ENCODE peak calls at places on chromosomes 5 and 9, in six cellular contexts. One of them, this sample, is unnamed.
A peak's percentile ranks its signal among the peaks of the same experiment; 100 is the strongest.

GRCh38 chr5:177402271-177403043 is 2.0 kb upstream of the PFN3 start:
- DNase-seq in fibroblast of lung: peak; percentile 43
- DNase-seq in HCT116: peak; percentile 82
- DNase-seq in mesenchymal stem cell: peak; percentile 68
- DNase-seq in OCI-LY7: no peak
- DNase-seq in neuronal stem cell: peak; percentile 56
- DNase-seq in this sample: peak; percentile 74

GRCh38 chr9:16450578-16450977 is 419.9 kb downstream of the BNC2 start:
- DNase-seq in OCI-LY7: no peak
- DNase-seq in neuronal stem cell: no peak
- DNase-seq in HCT116: no peak
- DNase-seq in mesenchymal stem cell: no peak
- DNase-seq in fibroblast of lung: no peak
- DNase-seq in this sample: no peak

GRCh38 chr9:2377135-2377534 is 244.5 kb upstream of the VLDLR start:
- DNase-seq in HCT116: no peak
- DNase-seq in fibroblast of lung: peak; percentile 6
- DNase-seq in neuronal stem cell: no peak
- DNase-seq in mesenchymal stem cell: no peak
- DNase-seq in OCI-LY7: no peak
- DNase-seq in this sample: no peak

GRCh38 chr5:10563132-10563939 is 534 bp upstream of the ANKRD33B start:
- DNase-seq in neuronal stem cell: peak; percentile 42
- DNase-seq in HCT116: no peak
- DNase-seq in OCI-LY7: peak; percentile 48
- DNase-seq in mesenchymal stem cell: peak; percentile 64
- DNase-seq in fibroblast of lung: peak; percentile 32
- DNase-seq in this sample: peak; percentile 75

GRCh38 chr5:35857606-35858205 is 1.0 kb downstream of the IL7R start:
- DNase-seq in OCI-LY7: no peak
- DNase-seq in fibroblast of lung: peak; percentile 81
- DNase-seq in mesenchymal stem cell: peak; percentile 83
- DNase-seq in neuronal stem cell: no peak
- DNase-seq in HCT116: no peak
- DNase-seq in this sample: peak; percentile 89

GRCh38 chr9:113541019-113541900 is 77.7 kb downstream of the RGS3 start:
- DNase-seq in mesenchymal stem cell: peak; percentile 76
- DNase-seq in neuronal stem cell: peak; percentile 56
- DNase-seq in OCI-LY7: peak; percentile 52
- DNase-seq in fibroblast of lung: peak; percentile 50
- DNase-seq in HCT116: peak; percentile 54
- DNase-seq in this sample: peak; percentile 67

GRCh38 chr5:142521706-142522105 is 164.2 kb downstream of the FGF1 start:
- DNase-seq in fibroblast of lung: no peak
- DNase-seq in HCT116: no peak
- DNase-seq in mesenchymal stem cell: no peak
- DNase-seq in OCI-LY7: no peak
- DNase-seq in neuronal stem cell: no peak
- DNase-seq in this sample: no peak

GRCh38 chr9:84917366-84918063 is 248.0 kb downstream of the NTRK2 start:
- DNase-seq in HCT116: no peak
- DNase-seq in fibroblast of lung: no peak
- DNase-seq in neuronal stem cell: no peak
- DNase-seq in OCI-LY7: no peak
- DNase-seq in mesenchymal stem cell: no peak
- DNase-seq in this sample: no peak

GRCh38 chr9:108521063-108521462 is 334.7 kb downstream of the ACTL7B start:
- DNase-seq in neuronal stem cell: no peak
- DNase-seq in mesenchymal stem cell: peak; percentile 54
- DNase-seq in HCT116: no peak
- DNase-seq in OCI-LY7: no peak
- DNase-seq in fibroblast of lung: peak; percentile 63
- DNase-seq in this sample: peak; percentile 63

GRCh38 chr9:93483497-93483896 is 30.1 kb upstream of the FAM120AOS start:
- DNase-seq in OCI-LY7: no peak
- DNase-seq in HCT116: no peak
- DNase-seq in fibroblast of lung: no peak
- DNase-seq in neuronal stem cell: no peak
- DNase-seq in mesenchymal stem cell: no peak
- DNase-seq in this sample: no peak

GRCh38 chr9:14320272-14321245 is 6.6 kb upstream of the NFIB start:
- DNase-seq in fibroblast of lung: peak; percentile 99
- DNase-seq in OCI-LY7: peak; percentile 65
- DNase-seq in mesenchymal stem cell: peak; percentile 90
- DNase-seq in neuronal stem cell: no peak
- DNase-seq in HCT116: no peak
- DNase-seq in this sample: peak; percentile 83

GRCh38 chr5:76303917-76304316 is 99.2 kb upstream of the IQGAP2 start:
- DNase-seq in OCI-LY7: peak; percentile 85
- DNase-seq in neuronal stem cell: no peak
- DNase-seq in mesenchymal stem cell: no peak
- DNase-seq in fibroblast of lung: no peak
- DNase-seq in HCT116: no peak
- DNase-seq in this sample: peak; percentile 4

GRCh38 chr5:130222638-130223037 is 318.4 kb downstream of the CHSY3 start:
- DNase-seq in OCI-LY7: no peak
- DNase-seq in fibroblast of lung: peak; percentile 8
- DNase-seq in HCT116: no peak
- DNase-seq in neuronal stem cell: no peak
- DNase-seq in mesenchymal stem cell: no peak
- DNase-seq in this sample: no peak

GRCh38 chr9:74803366-74804017 is 84.2 kb downstream of the TRPM6 start:
- DNase-seq in mesenchymal stem cell: no peak
- DNase-seq in fibroblast of lung: no peak
- DNase-seq in neuronal stem cell: no peak
- DNase-seq in HCT116: no peak
- DNase-seq in OCI-LY7: no peak
- DNase-seq in this sample: no peak
- H3K27ac ChIP-seq in mesenchymal stem cell: peak overlapping the region; percentile 25
- H3K27ac ChIP-seq in fibroblast of lung: no peak overlapping the region
- H3K27ac ChIP-seq in neuronal stem cell: no peak overlapping the region
- H3K27ac ChIP-seq in HCT116: no peak overlapping the region
- H3K27ac ChIP-seq in OCI-LY7: no peak overlapping the region
- H3K27ac ChIP-seq in this sample: no peak overlapping the region

GRCh38 chr9:110189559-110190311 is 18.2 kb downstream of the C9orf152 start:
- DNase-seq in fibroblast of lung: no peak
- DNase-seq in HCT116: no peak
- DNase-seq in OCI-LY7: no peak
- DNase-seq in neuronal stem cell: no peak
- DNase-seq in mesenchymal stem cell: no peak
- DNase-seq in this sample: no peak

GRCh38 chr9:110189001-110189400 is 19.0 kb downstream of the C9orf152 start:
- DNase-seq in fibroblast of lung: peak; percentile 45
- DNase-seq in HCT116: no peak
- DNase-seq in OCI-LY7: peak; percentile 20
- DNase-seq in mesenchymal stem cell: peak; percentile 66
- DNase-seq in neuronal stem cell: no peak
- DNase-seq in this sample: no peak

GRCh38 chr9:110197330-110198187 is 10.4 kb downstream of the C9orf152 start:
- DNase-seq in fibroblast of lung: no peak
- DNase-seq in OCI-LY7: no peak
- DNase-seq in mesenchymal stem cell: no peak
- DNase-seq in HCT116: no peak
- DNase-seq in neuronal stem cell: no peak
- DNase-seq in this sample: no peak

GRCh38 chr9:110191616-110192015 is 16.3 kb downstream of the C9orf152 start:
- DNase-seq in OCI-LY7: no peak
- DNase-seq in neuronal stem cell: no peak
- DNase-seq in mesenchymal stem cell: no peak
- DNase-seq in fibroblast of lung: no peak
- DNase-seq in HCT116: no peak
- DNase-seq in this sample: no peak

DNA sequence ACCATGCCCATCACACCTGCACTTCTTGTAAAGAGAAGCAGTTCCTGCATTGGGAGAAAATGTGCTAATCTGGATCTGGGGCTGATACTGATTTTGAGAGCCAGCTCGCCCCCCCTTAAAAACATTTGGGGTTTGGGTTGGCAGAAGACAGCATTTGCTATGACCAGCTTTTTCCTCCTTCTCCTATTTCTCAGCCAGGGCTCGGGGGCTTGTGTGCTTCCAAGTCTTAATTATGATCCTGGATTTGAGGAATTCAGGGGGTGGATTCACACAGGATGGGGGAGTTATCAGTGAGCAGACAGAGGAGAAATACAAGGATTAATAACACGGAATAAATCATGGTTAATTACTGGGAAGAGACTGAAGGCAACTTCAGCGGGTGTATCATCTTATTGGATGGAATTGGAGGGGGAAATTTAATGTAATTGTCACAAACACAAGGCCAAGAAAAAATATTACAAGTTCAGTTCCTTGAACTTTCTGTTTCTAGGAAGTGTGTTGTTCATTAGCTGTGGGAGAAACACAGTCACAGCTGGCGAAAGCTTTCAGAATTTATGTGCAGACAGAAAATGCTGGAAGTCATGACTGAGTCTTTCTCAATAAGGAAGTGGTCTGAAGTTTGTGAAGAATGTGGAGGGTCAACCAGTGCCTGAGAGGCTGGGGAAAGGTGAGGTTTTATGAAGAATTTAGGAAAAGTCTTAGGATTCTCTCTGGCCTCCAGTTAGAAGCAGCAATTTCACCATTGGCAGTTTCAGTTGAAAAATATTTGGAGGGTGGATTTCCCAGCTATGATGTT is 15.2 kb downstream of the C9orf152 start:
- DNase-seq in OCI-LY7: no peak
- DNase-seq in neuronal stem cell: no peak
- DNase-seq in fibroblast of lung: peak; percentile 81
- DNase-seq in mesenchymal stem cell: peak; percentile 84
- DNase-seq in HCT116: no peak
- DNase-seq in this sample: peak; percentile 91
- H3K4me2 ChIP-seq in OCI-LY7: no peak overlapping the region
- H3K4me2 ChIP-seq in neuronal stem cell: no peak overlapping the region
- H3K4me2 ChIP-seq in fibroblast of lung: peak overlapping the region; percentile 62
- H3K4me2 ChIP-seq in mesenchymal stem cell: no peak overlapping the region
- H3K4me2 ChIP-seq in HCT116: no peak overlapping the region
- H3K4me2 ChIP-seq in this sample: peak overlapping the region; percentile 75

GRCh38 chr5:74501674-74502478 is 138.7 kb downstream of the ENC1 start:
- DNase-seq in neuronal stem cell: no peak
- DNase-seq in OCI-LY7: no peak
- DNase-seq in mesenchymal stem cell: no peak
- DNase-seq in fibroblast of lung: no peak
- DNase-seq in HCT116: no peak
- DNase-seq in this sample: no peak

GRCh38 chr5:74499236-74499635 is 141.3 kb downstream of the ENC1 start:
- DNase-seq in OCI-LY7: no peak
- DNase-seq in fibroblast of lung: no peak
- DNase-seq in HCT116: no peak
- DNase-seq in neuronal stem cell: no peak
- DNase-seq in mesenchymal stem cell: peak; percentile 24
- DNase-seq in this sample: no peak

GRCh38 chr5:74493426-74493825 is 147.1 kb downstream of the ENC1 start:
- DNase-seq in HCT116: no peak
- DNase-seq in mesenchymal stem cell: no peak
- DNase-seq in fibroblast of lung: no peak
- DNase-seq in neuronal stem cell: no peak
- DNase-seq in OCI-LY7: no peak
- DNase-seq in this sample: no peak

GRCh38 chr5:74500037-74500917 is 140.3 kb downstream of the ENC1 start:
- DNase-seq in neuronal stem cell: no peak
- DNase-seq in fibroblast of lung: no peak
- DNase-seq in HCT116: no peak
- DNase-seq in mesenchymal stem cell: peak; percentile 54
- DNase-seq in OCI-LY7: no peak
- DNase-seq in this sample: no peak

DNA sequence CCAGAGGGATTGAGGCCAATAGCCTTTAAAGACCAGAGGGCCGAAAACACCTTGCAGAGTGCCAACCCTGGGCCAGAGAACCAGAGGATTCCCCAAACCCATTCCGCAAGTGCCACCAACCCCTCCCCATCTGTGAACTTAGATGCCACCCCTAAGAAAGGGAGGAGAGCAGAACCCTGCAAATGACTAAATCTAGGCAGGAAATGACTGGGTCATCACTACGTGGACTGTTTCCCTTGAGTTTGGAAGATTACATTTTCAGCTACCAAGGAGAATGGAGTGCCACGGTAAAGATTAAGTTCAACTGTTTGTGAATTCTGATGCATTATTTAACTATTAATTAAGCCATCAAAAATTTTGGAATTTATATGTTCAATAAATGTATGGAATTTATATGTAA is 142.8 kb downstream of the ENC1 start:
- DNase-seq in HCT116: no peak
- DNase-seq in mesenchymal stem cell: no peak
- DNase-seq in neuronal stem cell: no peak
- DNase-seq in OCI-LY7: no peak
- DNase-seq in fibroblast of lung: no peak
- DNase-seq in this sample: peak; percentile 32
- H2AFZ ChIP-seq in HCT116: no peak overlapping the region
- H2AFZ ChIP-seq in mesenchymal stem cell: no peak overlapping the region
- H2AFZ ChIP-seq in neuronal stem cell: no peak overlapping the region
- H2AFZ ChIP-seq in OCI-LY7: peak overlapping the region; percentile 32
- H2AFZ ChIP-seq in fibroblast of lung: no peak overlapping the region
- H2AFZ ChIP-seq in this sample: no peak overlapping the region

GRCh38 chr9:89497181-89497963 is 541 bp downstream of the SEMA4D start:
- DNase-seq in OCI-LY7: peak; percentile 64
- DNase-seq in neuronal stem cell: no peak
- DNase-seq in fibroblast of lung: no peak
- DNase-seq in HCT116: no peak
- DNase-seq in mesenchymal stem cell: no peak
- DNase-seq in this sample: no peak

GRCh38 chr9:89494199-89494598 is 3.7 kb downstream of the SEMA4D start:
- DNase-seq in HCT116: no peak
- DNase-seq in neuronal stem cell: no peak
- DNase-seq in fibroblast of lung: no peak
- DNase-seq in OCI-LY7: no peak
- DNase-seq in mesenchymal stem cell: no peak
- DNase-seq in this sample: no peak

GRCh38 chr9:89496645-89497044 is 1.3 kb downstream of the SEMA4D start:
- DNase-seq in neuronal stem cell: no peak
- DNase-seq in OCI-LY7: no peak
- DNase-seq in mesenchymal stem cell: no peak
- DNase-seq in HCT116: no peak
- DNase-seq in fibroblast of lung: no peak
- DNase-seq in this sample: no peak

GRCh38 chr9:89497978-89498844 is at the start of gene SEMA4D:
- DNase-seq in neuronal stem cell: peak; percentile 54
- DNase-seq in OCI-LY7: peak; percentile 67
- DNase-seq in mesenchymal stem cell: peak; percentile 60
- DNase-seq in HCT116: peak; percentile 53
- DNase-seq in fibroblast of lung: peak; percentile 57
- DNase-seq in this sample: peak; percentile 39

DNA sequence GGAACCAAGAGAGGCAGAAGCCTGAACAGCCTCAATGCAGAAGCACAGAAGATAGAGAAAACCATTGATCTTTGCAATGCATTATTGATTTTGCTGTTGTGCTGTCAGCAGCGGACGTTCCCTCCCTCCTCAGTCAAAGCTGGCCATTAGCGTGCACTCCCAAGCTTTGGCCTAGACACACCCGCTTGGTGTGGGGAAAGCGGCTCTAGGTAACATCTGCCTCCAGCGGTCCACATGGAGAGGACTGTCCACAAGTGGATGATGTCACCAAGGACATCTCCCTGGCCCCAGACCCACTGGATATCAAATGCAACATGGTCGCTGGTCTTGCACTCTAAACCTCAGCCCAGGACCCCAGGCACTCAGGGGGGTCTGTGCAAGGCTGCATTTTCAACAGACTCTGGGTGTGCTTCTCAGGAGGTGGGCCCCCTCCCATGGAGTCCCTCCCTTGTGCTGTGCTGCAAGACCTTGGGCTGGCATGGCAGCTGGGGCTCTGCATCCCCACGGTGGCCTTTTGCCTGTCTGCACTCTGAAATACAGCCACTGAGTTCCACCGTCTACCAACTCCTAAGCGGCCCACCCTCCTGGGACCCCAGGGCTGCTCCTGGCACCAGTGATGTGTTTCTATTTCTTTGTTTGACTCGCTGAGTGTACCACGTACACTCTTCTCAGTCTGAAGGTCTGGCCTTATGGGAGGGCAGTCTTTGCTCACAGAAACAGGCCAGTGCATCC is 1.9 kb downstream of the SEMA4D start:
- DNase-seq in OCI-LY7: no peak
- DNase-seq in neuronal stem cell: no peak
- DNase-seq in HCT116: no peak
- DNase-seq in fibroblast of lung: no peak
- DNase-seq in mesenchymal stem cell: no peak
- DNase-seq in this sample: no peak
- H3K27ac ChIP-seq in OCI-LY7: no peak overlapping the region
- H3K27ac ChIP-seq in neuronal stem cell: no peak overlapping the region
- H3K27ac ChIP-seq in HCT116: no peak overlapping the region
- H3K27ac ChIP-seq in fibroblast of lung: no peak overlapping the region
- H3K27ac ChIP-seq in mesenchymal stem cell: no peak overlapping the region
- H3K27ac ChIP-seq in this sample: no peak overlapping the region